ENCODE peak calls at places on chromosomes 3 and 15, in ten cellular contexts. L, Q, N, B, F, R, G, O, Z and W are unnamed samples.

GRCh38 chr3:12195231-12195630 is 36.5 kb upstream of the TIMP4 start:
- DNase-seq in L (no peak), Q (no peak), N (no peak), B (no peak), F (no peak), R (no peak), G (no peak), O (peak), Z (no peak), W (no peak)

GRCh38 chr3:132464066-132464465 is 46.8 kb downstream of the DNAJC13 start:
- DNase-seq in L (no peak), Q (no peak), N (no peak), B (no peak), F (no peak), R (no peak), G (no peak), O (no peak), Z (no peak), W (no peak)

GRCh38 chr3:186849392-186849975 is 7.0 kb downstream of the ADIPOQ start:
- DNase-seq in L (no peak), Q (no peak), N (no peak), B (no peak), F (no peak), R (no peak), G (no peak), O (no peak), Z (peak), W (no peak)

GRCh38 chr3:157099337-157100078 is 60.4 kb downstream of the CCNL1 start:
- DNase-seq in L (no peak), Q (no peak), N (no peak), B (no peak), F (no peak), R (no peak), G (no peak), O (no peak), Z (no peak), W (no peak)

GRCh38 chr15:50675524-50676144 is 11.0 kb downstream of the TRPM7 start:
- DNase-seq in L (no peak), Q (no peak), N (no peak), B (no peak), F (no peak), R (no peak), G (no peak), O (no peak), Z (peak), W (no peak)

GRCh38 chr3:123448503-123449091 is at the start of gene ADCY5:
- DNase-seq in L (peak), Q (peak), N (no peak), B (peak), F (peak), R (no peak), G (peak), O (no peak), Z (no peak), W (no peak)

GRCh38 chr3:56591256-56591655 is 34.3 kb downstream of the CCDC66 start:
- DNase-seq in L (no peak), Q (no peak), N (no peak), B (no peak), F (no peak), R (no peak), G (no peak), O (no peak), Z (no peak), W (no peak)

GRCh38 chr3:44874308-44874707 is at the start of gene TGM4:
- DNase-seq in L (no peak), Q (no peak), N (no peak), B (no peak), F (no peak), R (no peak), G (no peak), O (no peak), Z (no peak), W (no peak)

GRCh38 chr3:120144267-120144666 is 50.0 kb upstream of the GSK3B start:
- DNase-seq in L (no peak), Q (no peak), N (peak), B (no peak), F (peak), R (no peak), G (no peak), O (peak), Z (no peak), W (no peak)

GRCh38 chr3:42031808-42032475 is 59.2 kb upstream of the TRAK1 start:
- DNase-seq in L (no peak), Q (peak), N (no peak), B (peak), F (no peak), R (no peak), G (no peak), O (peak), Z (no peak), W (no peak)

GRCh38 chr15:48332642-48333034 is 1.4 kb downstream of the DUT start:
- DNase-seq in L (no peak), Q (no peak), N (no peak), B (no peak), F (no peak), R (no peak), G (no peak), O (no peak), Z (peak), W (no peak)

GRCh38 chr3:11244131-11244677 is 28.0 kb upstream of the ATG7 start:
- DNase-seq in L (no peak), Q (no peak), N (peak), B (no peak), F (no peak), R (no peak), G (no peak), O (peak), Z (no peak), W (no peak)

GRCh38 chr3:132641837-132642538 is 17.6 kb downstream of the ACAD11 start:
- DNase-seq in L (no peak), Q (no peak), N (no peak), B (no peak), F (no peak), R (no peak), G (no peak), O (no peak), Z (peak), W (no peak)

GRCh38 chr15:73991260-73991659 is 835 bp downstream of the STOML1 start:
- DNase-seq in L (peak), Q (no peak), N (no peak), B (peak), F (peak), R (peak), G (peak), O (no peak), Z (no peak), W (no peak)
- H3K27ac ChIP-seq in L (peak), Q (peak), N (peak), B (peak), F (peak), R (peak), G (peak), O (no peak), Z (peak), W (peak)

GRCh38 chr15:96334705-96335428 is 4.4 kb downstream of the NR2F2 start:
- DNase-seq in L (peak), Q (no peak), N (no peak), B (no peak), F (no peak), R (no peak), G (no peak), O (no peak), Z (no peak), W (no peak)
- H3K27ac ChIP-seq in L (peak), Q (no peak), N (no peak), B (peak), F (peak), R (peak), G (peak), O (peak), Z (no peak), W (peak)

GRCh38 chr3:68033850-68034249 is 379.4 kb upstream of the SUCLG2 start:
- DNase-seq in L (no peak), Q (no peak), N (no peak), B (no peak), F (no peak), R (no peak), G (no peak), O (no peak), Z (no peak), W (no peak)

DNA sequence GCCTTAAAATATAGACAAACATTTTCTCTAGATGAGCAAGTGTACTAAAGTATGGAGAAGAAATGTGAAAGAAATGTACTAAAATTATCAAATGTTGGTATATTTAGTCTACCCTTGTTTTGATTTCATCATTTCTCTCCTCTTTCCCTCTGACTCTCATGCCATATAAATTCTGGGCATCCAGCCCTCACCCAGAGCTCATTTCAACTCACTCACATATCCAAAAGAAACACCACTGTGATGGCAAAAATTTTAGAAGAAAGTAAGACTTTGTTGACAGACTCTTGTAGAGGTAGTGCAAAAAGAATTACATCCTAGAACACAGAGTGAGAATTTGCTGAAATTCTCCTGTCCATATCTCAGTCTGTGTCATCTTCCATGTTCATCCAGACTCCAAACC is 377.8 kb upstream of the SUCLG2 start:
- DNase-seq in L (no peak), Q (no peak), N (no peak), B (peak), F (no peak), R (peak), G (no peak), O (no peak), Z (no peak), W (no peak)
- H3K27ac ChIP-seq in L (no peak), Q (no peak), N (no peak), B (peak), F (no peak), R (peak), G (no peak), O (no peak), Z (no peak), W (no peak)

GRCh38 chr15:64004059-64004458 is 42.2 kb downstream of the DAPK2 start:
- DNase-seq in L (no peak), Q (no peak), N (no peak), B (no peak), F (no peak), R (no peak), G (no peak), O (no peak), Z (no peak), W (no peak)
- H3K27ac ChIP-seq in L (peak), Q (no peak), N (no peak), B (no peak), F (peak), R (no peak), G (no peak), O (no peak), Z (no peak), W (no peak)

DNA sequence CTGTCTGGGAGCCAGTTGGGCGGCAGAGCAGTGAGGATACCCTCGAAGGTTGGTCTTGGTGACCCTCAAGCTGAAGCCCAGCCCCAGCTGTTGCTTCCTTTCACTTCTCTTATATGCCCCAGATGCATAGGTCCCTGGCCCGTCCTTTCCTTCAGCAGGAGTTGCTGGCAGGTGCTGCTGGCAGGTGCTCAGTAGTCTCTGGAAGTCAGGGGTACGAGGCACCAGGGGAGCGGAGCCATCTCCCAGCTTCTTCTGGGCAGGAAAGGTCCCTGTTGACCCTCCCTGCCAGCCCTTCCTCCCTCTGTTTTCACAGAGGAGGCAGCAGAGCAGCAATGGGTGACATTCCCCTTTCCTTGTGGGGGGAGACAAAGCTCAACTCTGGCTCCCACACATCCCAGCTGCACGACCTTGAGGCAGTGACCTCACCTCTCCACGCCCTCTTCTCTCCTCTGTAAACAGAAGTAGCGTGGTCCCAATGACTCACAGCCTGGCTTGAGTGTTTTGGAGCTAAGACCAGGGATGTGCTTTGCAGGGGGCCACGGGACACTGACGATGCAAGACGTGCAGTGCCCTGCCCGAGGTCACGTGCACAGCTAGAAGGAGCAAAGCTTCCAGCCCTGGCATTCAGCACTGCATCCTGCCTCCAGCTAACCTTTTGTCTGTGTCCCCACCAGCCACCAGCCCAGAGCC is 49.6 kb downstream of the SLC6A6 start:
- DNase-seq in L (peak), Q (no peak), N (no peak), B (peak), F (peak), R (no peak), G (peak), O (no peak), Z (no peak), W (no peak)
- H3K27ac ChIP-seq in L (peak), Q (no peak), N (no peak), B (peak), F (peak), R (peak), G (peak), O (no peak), Z (no peak), W (peak)

DNA sequence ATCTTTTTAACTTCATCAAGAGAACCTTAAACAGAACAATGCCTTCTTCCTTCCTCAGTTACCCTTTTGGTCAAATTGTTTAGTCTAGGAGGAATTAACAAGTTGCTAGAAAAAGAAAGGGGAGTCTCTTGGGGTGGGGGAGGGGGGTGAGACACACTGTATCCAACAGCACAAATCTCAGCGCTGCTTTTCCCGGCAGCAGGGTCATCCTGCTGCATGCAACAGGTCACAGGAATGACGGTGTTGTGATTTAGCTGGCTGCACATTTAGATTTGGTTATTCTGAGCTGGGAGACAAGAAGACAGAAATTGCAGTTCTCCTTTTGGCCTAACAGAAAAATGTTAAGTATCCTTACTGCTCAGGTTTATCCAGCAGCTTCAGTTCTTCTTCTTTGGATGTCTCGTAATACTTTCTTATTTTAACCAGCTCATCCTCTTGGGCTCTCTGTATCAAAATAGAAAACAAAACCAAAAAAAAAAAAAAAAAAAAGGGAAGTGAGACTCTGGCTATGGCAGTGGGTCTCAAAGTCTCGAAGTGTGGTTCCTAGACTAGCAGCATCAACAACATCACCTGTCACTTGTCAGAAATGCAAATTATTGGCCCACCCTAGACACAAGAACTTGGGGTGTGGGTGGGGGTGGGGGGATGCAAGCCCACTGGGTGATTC is 190.5 kb downstream of the GREM1 start:
- DNase-seq in L (peak), Q (no peak), N (no peak), B (no peak), F (no peak), R (no peak), G (no peak), O (no peak), Z (no peak), W (no peak)
- H3K27ac ChIP-seq in L (peak), Q (no peak), N (no peak), B (no peak), F (no peak), R (no peak), G (no peak), O (no peak), Z (no peak), W (peak)